ENCODE peak calls at places on chromosomes 5 and 9, in four cellular contexts. U is astrocyte of the hippocampus; A is hippocampal formation; S is activated naive CD4-positive, alpha-beta T cell. F is an unnamed sample.

GRCh38 chr5:148469446-148470062 is 85.8 kb downstream of the FBXO38 start:
- DNase-seq in U (peak), A (peak), S (no peak), F (no peak)

GRCh38 chr5:83844320-83845068 is 123.8 kb upstream of the HAPLN1 start:
- DNase-seq in S (no peak), U (peak), A (no peak), F (no peak)

GRCh38 chr5:72498284-72498683 is 8.9 kb downstream of the ZNF366 start:
- DNase-seq in S (no peak), U (peak), A (no peak), F (no peak)

GRCh38 chr5:126384985-126385384 is 38.2 kb upstream of the GRAMD2B start:
- DNase-seq in A (no peak), U (peak), S (no peak), F (no peak)

GRCh38 chr9:2179557-2179956 is 164.4 kb downstream of the SMARCA2 start:
- DNase-seq in A (no peak), S (no peak), U (no peak), F (no peak)

GRCh38 chr9:104982543-104982942 is 54.6 kb upstream of the ABCA1 start:
- DNase-seq in S (no peak), U (no peak), A (no peak), F (no peak)

GRCh38 chr9:25654417-25654816 is 23.8 kb downstream of the TUSC1 start:
- DNase-seq in A (no peak), U (no peak), S (no peak), F (no peak)

GRCh38 chr5:102753889-102754498 is 1.1 kb upstream of the PAM start:
- DNase-seq in A (no peak), U (no peak), S (peak), F (no peak)

GRCh38 chr5:17860660-17861315 is 226.5 kb downstream of the TAF11L14 start:
- DNase-seq in S (no peak), A (no peak), U (no peak), F (no peak)

GRCh38 chr9:12065050-12065449 is 628.1 kb upstream of the TYRP1 start:
- DNase-seq in S (no peak), A (no peak), U (no peak), F (no peak)

GRCh38 chr9:130167927-130168326 is 4.3 kb upstream of the NCS1 start:
- DNase-seq in U (no peak), S (no peak), A (no peak), F (no peak)

GRCh38 chr5:172107606-172108005 is 80.4 kb downstream of the STK10 start:
- DNase-seq in A (no peak), S (no peak), U (peak), F (no peak)

GRCh38 chr9:105007143-105007542 is 79.2 kb upstream of the ABCA1 start:
- DNase-seq in S (no peak), A (no peak), U (peak), F (no peak)

GRCh38 chr5:43042176-43042625 is 2.1 kb upstream of the ANXA2R start:
- DNase-seq in U (no peak), A (peak), S (peak), F (peak)

GRCh38 chr5:172758077-172758835 is 12.7 kb downstream of the DUSP1 start:
- DNase-seq in U (peak), S (no peak), A (no peak), F (peak)

GRCh38 chr9:137945581-137945980 is 68.0 kb downstream of the CACNA1B start:
- DNase-seq in A (no peak), S (no peak), U (no peak), F (no peak)

GRCh38 chr5:60672693-60673264 is 27.2 kb downstream of the DEPDC1B start:
- DNase-seq in U (no peak), A (no peak), S (no peak), F (no peak)

GRCh38 chr9:113537227-113537810 is 73.8 kb downstream of the RGS3 start:
- DNase-seq in S (no peak), U (no peak), A (no peak), F (no peak)

F was measured in uterus.